ENCODE peak calls at places on chromosome 17, in seven cellular contexts. K, J, I, Y, O, T and M are unnamed samples.

GRCh38 chr17:14871921-14872320 is 393.2 kb downstream of the PMP22 start:
- DNase-seq in T (no peak), K (no peak), I (no peak), J (no peak), O (no peak), Y (no peak), M (no peak)

GRCh38 chr17:71237903-71238538 is 882.8 kb upstream of the SOX9 start:
- DNase-seq in J (no peak), K (no peak), I (no peak), O (no peak), T (no peak), Y (no peak), M (no peak)

GRCh38 chr17:38550661-38551060 is 55.1 kb downstream of the SRCIN1 start:
- DNase-seq in T (peak), O (no peak), J (no peak), K (no peak), Y (peak), I (no peak), M (peak)

GRCh38 chr17:76417499-76418143 is 33.2 kb downstream of the SPHK1 start:
- DNase-seq in J (no peak), K (no peak), O (no peak), I (no peak), Y (no peak), T (no peak), M (peak)

GRCh38 chr17:37608369-37609169 is 649 bp downstream of the SYNRG start:
- DNase-seq in O (no peak), Y (no peak), K (peak), T (peak), I (no peak), J (no peak), M (no peak)

GRCh38 chr17:7019839-7020519 is 2.9 kb upstream of the BCL6B start:
- DNase-seq in T (no peak), K (peak), J (peak), O (peak), I (no peak), Y (peak), M (peak)

GRCh38 chr17:47945080-47945479 is 3.7 kb downstream of the PNPO start:
- DNase-seq in T (no peak), J (peak), K (no peak), Y (no peak), O (no peak), I (peak), M (no peak)

GRCh38 chr17:17732892-17733670 is 51.8 kb downstream of the RAI1 start:
- DNase-seq in O (no peak), Y (no peak), K (no peak), J (no peak), T (no peak), I (no peak), M (no peak)

GRCh38 chr17:42365136-42365535 is 23.1 kb downstream of the STAT3 start:
- DNase-seq in T (no peak), Y (no peak), O (no peak), J (no peak), K (no peak), I (no peak), M (peak)
- H3K27ac ChIP-seq in T (no peak), Y (no peak), O (no peak), J (peak), K (no peak), I (no peak), M (peak)

DNA sequence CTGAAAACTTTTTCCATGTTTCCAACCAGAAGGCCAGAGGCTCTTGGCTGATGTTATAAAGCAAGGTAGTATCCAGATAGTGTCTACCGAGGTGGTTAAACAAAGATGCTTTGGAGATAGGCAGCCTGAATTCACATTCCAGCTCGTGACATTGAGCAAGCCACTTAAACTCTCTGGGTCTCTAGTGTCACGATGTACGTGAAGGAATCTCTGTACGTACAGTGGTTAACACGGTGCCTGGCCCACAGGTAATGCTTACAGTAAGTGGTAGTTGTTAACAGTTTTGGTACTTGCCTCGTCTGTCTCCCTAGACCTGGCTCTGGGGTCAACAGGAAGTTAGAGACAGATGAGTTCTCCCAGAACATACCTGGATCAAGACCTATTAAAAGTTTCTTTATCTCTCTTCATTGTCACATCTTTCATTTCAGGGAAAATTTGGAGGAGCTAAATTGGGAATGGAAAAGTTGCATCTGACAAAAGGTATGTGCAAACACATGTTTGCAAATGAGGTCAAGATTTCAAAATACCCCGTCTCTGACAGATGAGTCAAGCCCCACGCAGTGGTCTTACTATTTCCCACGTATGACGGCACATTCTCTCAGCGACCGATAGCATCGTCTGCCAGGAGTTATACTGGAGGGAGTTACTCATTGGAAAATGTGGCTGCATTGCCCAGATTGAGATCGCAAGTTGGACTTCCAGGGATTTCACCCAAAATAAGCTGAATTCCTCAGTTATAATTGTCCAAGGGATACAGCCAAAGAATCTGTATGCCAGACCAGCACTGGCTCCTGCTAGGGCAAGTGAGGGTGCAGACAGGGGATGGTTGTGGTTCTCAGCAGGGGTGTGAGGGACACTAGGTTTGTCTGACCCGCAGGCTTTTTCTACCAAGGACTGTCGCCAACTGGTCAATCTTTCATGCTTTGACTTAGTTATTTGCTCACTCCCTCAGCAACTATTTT is 18.9 kb upstream of the MYH10 start:
- DNase-seq in I (no peak), K (no peak), J (peak), O (no peak), Y (peak), T (no peak), M (peak)
- H3K4me3 ChIP-seq in I (no peak), K (no peak), J (no peak), O (no peak), Y (no peak), T (no peak), M (no peak)

GRCh38 chr17:80114758-80115157 is 13.4 kb downstream of the GAA start:
- DNase-seq in T (no peak), I (no peak), J (no peak), O (no peak), K (no peak), Y (no peak), M (no peak)
- H3K27ac ChIP-seq in T (no peak), I (no peak), J (no peak), O (no peak), K (no peak), Y (no peak), M (no peak)

GRCh38 chr17:50165867-50166517 is at the start of gene SGCA:
- DNase-seq in O (no peak), T (no peak), K (no peak), Y (peak), J (no peak), I (no peak), M (no peak)
- H3K4me3 ChIP-seq in O (no peak), T (no peak), K (no peak), Y (peak), J (no peak), I (no peak), M (no peak)